ENCODE peak calls at places on chromosome 18, in six cellular contexts. One of them, this sample, is unnamed.

GRCh38 chr18:48649231-48649630 is 110.4 kb downstream of the CTIF start:
- DNase-seq in HL-60: no peak
- DNase-seq in stimulated activated CD4-positive, alpha-beta T cell treated with anti-CD3 and anti-CD28 coated beads, Interleukin-1b, Interleukin-23, amount 100 ng/mL, for 24 hours: no peak
- DNase-seq in NCI-H1436: no peak
- DNase-seq in astrocyte of the cerebellum: no peak
- DNase-seq in activated T-helper 1 cell treated with anti-CD3 and anti-CD28 coated beads, Interleukin-12 subunit alpha, Interleukin-12 subunit beta, Interleukin-2, Interleukin-4 antibody, amounts not matched to agents 30 ng/mL and 10 ng/mL and 1 ng/mL, durations not matched to agents 14 hours and 24 hours and 36 hours: no peak
- DNase-seq in this sample: no peak

GRCh38 chr18:73942081-73942625 is 205.5 kb downstream of the FBXO15 start:
- DNase-seq in stimulated activated CD4-positive, alpha-beta T cell treated with anti-CD3 and anti-CD28 coated beads, Interleukin-1b, Interleukin-23, amount 100 ng/mL, for 24 hours: no peak
- DNase-seq in HL-60: no peak
- DNase-seq in astrocyte of the cerebellum: no peak
- DNase-seq in NCI-H1436: peak; percentile 40
- DNase-seq in activated T-helper 1 cell treated with anti-CD3 and anti-CD28 coated beads, Interleukin-12 subunit alpha, Interleukin-12 subunit beta, Interleukin-2, Interleukin-4 antibody, amounts not matched to agents 30 ng/mL and 10 ng/mL and 1 ng/mL, durations not matched to agents 14 hours and 24 hours and 36 hours: no peak
- DNase-seq in this sample: no peak

GRCh38 chr18:23868341-23868740 is 146.2 kb upstream of the TTC39C start:
- DNase-seq in stimulated activated CD4-positive, alpha-beta T cell treated with anti-CD3 and anti-CD28 coated beads, Interleukin-1b, Interleukin-23, amount 100 ng/mL, for 24 hours: no peak
- DNase-seq in astrocyte of the cerebellum: no peak
- DNase-seq in NCI-H1436: no peak
- DNase-seq in activated T-helper 1 cell treated with anti-CD3 and anti-CD28 coated beads, Interleukin-12 subunit alpha, Interleukin-12 subunit beta, Interleukin-2, Interleukin-4 antibody, amounts not matched to agents 30 ng/mL and 10 ng/mL and 1 ng/mL, durations not matched to agents 14 hours and 24 hours and 36 hours: no peak
- DNase-seq in HL-60: no peak
- DNase-seq in this sample: no peak

GRCh38 chr18:13375302-13376255 is 157.0 kb downstream of the LDLRAD4 start:
- DNase-seq in NCI-H1436: no peak
- DNase-seq in astrocyte of the cerebellum: peak; percentile 83
- DNase-seq in HL-60: no peak
- DNase-seq in activated T-helper 1 cell treated with anti-CD3 and anti-CD28 coated beads, Interleukin-12 subunit alpha, Interleukin-12 subunit beta, Interleukin-2, Interleukin-4 antibody, amounts not matched to agents 30 ng/mL and 10 ng/mL and 1 ng/mL, durations not matched to agents 14 hours and 24 hours and 36 hours: peak; percentile 80
- DNase-seq in stimulated activated CD4-positive, alpha-beta T cell treated with anti-CD3 and anti-CD28 coated beads, Interleukin-1b, Interleukin-23, amount 100 ng/mL, for 24 hours: peak; percentile 66
- DNase-seq in this sample: peak; percentile 83

GRCh38 chr18:34738173-34738894 is 28.2 kb downstream of the DTNA start:
- DNase-seq in NCI-H1436: no peak
- DNase-seq in astrocyte of the cerebellum: no peak
- DNase-seq in stimulated activated CD4-positive, alpha-beta T cell treated with anti-CD3 and anti-CD28 coated beads, Interleukin-1b, Interleukin-23, amount 100 ng/mL, for 24 hours: no peak
- DNase-seq in activated T-helper 1 cell treated with anti-CD3 and anti-CD28 coated beads, Interleukin-12 subunit alpha, Interleukin-12 subunit beta, Interleukin-2, Interleukin-4 antibody, amounts not matched to agents 30 ng/mL and 10 ng/mL and 1 ng/mL, durations not matched to agents 14 hours and 24 hours and 36 hours: no peak
- DNase-seq in HL-60: no peak
- DNase-seq in this sample: no peak

GRCh38 chr18:489244-490023 is 11.1 kb downstream of the COLEC12 start:
- DNase-seq in activated T-helper 1 cell treated with anti-CD3 and anti-CD28 coated beads, Interleukin-12 subunit alpha, Interleukin-12 subunit beta, Interleukin-2, Interleukin-4 antibody, amounts not matched to agents 30 ng/mL and 10 ng/mL and 1 ng/mL, durations not matched to agents 14 hours and 24 hours and 36 hours: no peak
- DNase-seq in stimulated activated CD4-positive, alpha-beta T cell treated with anti-CD3 and anti-CD28 coated beads, Interleukin-1b, Interleukin-23, amount 100 ng/mL, for 24 hours: no peak
- DNase-seq in astrocyte of the cerebellum: no peak
- DNase-seq in HL-60: no peak
- DNase-seq in NCI-H1436: no peak
- DNase-seq in this sample: peak; percentile 73

GRCh38 chr18:12031836-12032235 is 50.5 kb downstream of the IMPA2 start:
- DNase-seq in astrocyte of the cerebellum: peak; percentile 82
- DNase-seq in NCI-H1436: no peak
- DNase-seq in activated T-helper 1 cell treated with anti-CD3 and anti-CD28 coated beads, Interleukin-12 subunit alpha, Interleukin-12 subunit beta, Interleukin-2, Interleukin-4 antibody, amounts not matched to agents 30 ng/mL and 10 ng/mL and 1 ng/mL, durations not matched to agents 14 hours and 24 hours and 36 hours: no peak
- DNase-seq in HL-60: no peak
- DNase-seq in stimulated activated CD4-positive, alpha-beta T cell treated with anti-CD3 and anti-CD28 coated beads, Interleukin-1b, Interleukin-23, amount 100 ng/mL, for 24 hours: no peak
- DNase-seq in this sample: peak; percentile 87

GRCh38 chr18:27075828-27076227 is 109.3 kb downstream of the CHST9 start:
- DNase-seq in NCI-H1436: peak; percentile 2
- DNase-seq in astrocyte of the cerebellum: no peak
- DNase-seq in HL-60: no peak
- DNase-seq in stimulated activated CD4-positive, alpha-beta T cell treated with anti-CD3 and anti-CD28 coated beads, Interleukin-1b, Interleukin-23, amount 100 ng/mL, for 24 hours: no peak
- DNase-seq in activated T-helper 1 cell treated with anti-CD3 and anti-CD28 coated beads, Interleukin-12 subunit alpha, Interleukin-12 subunit beta, Interleukin-2, Interleukin-4 antibody, amounts not matched to agents 30 ng/mL and 10 ng/mL and 1 ng/mL, durations not matched to agents 14 hours and 24 hours and 36 hours: no peak
- DNase-seq in this sample: no peak